ENCODE peak calls at places on chromosomes 6 and 20, in five cellular contexts. C is endothelial cell of umbilical vein, N is A549, Z is HCT116, S is HepG2. R is an unnamed sample.

GRCh38 chr6:127816643-127817042 is 84.2 kb downstream of the THEMIS start:
- DNase-seq in C (no peak), N (no peak), Z (no peak), S (no peak), R (no peak)

GRCh38 chr20:61295249-61295648 is 43.2 kb downstream of the CDH4 start:
- DNase-seq in C (no peak), N (no peak), Z (no peak), S (no peak), R (no peak)

GRCh38 chr6:44508646-44509045 is 121.1 kb downstream of the CDC5L start:
- DNase-seq in C (no peak), N (no peak), Z (no peak), S (no peak), R (no peak)

GRCh38 chr6:103675807-103676406 is 1183.8 kb downstream of the HACE1 start:
- DNase-seq in C (peak), N (no peak), Z (no peak), S (no peak), R (peak)

GRCh38 chr6:28839443-28840120 is 84.2 kb downstream of the TRIM27 start:
- DNase-seq in C (no peak), N (no peak), Z (no peak), S (no peak), R (no peak)

GRCh38 chr20:695165-695866 is 19.7 kb upstream of the SCRT2 start:
- DNase-seq in C (no peak), N (no peak), Z (no peak), S (no peak), R (no peak)

GRCh38 chr20:31617432-31618104 is 12.5 kb downstream of the ID1 start:
- DNase-seq in C (no peak), N (no peak), Z (no peak), S (no peak), R (peak)

GRCh38 chr20:33897313-33897912 is 86.3 kb downstream of the CHMP4B start:
- DNase-seq in C (no peak), N (no peak), Z (peak), S (no peak), R (peak)

GRCh38 chr6:87333591-87334181 is 4.6 kb upstream of the GJB7 start:
- DNase-seq in C (no peak), N (no peak), Z (no peak), S (no peak), R (peak)

GRCh38 chr20:42392417-42392816 is 774.2 kb upstream of the CHD6 start:
- DNase-seq in C (no peak), N (no peak), Z (no peak), S (no peak), R (no peak)

GRCh38 chr6:90375681-90376439 is 79.2 kb upstream of the BACH2 start:
- DNase-seq in C (no peak), N (no peak), Z (no peak), S (no peak), R (no peak)

GRCh38 chr6:84135291-84135690 is 92.2 kb downstream of the CEP162 start:
- DNase-seq in C (no peak), N (no peak), Z (no peak), S (no peak), R (no peak)

GRCh38 chr20:63740501-63741353 is 1.2 kb downstream of the SLC2A4RG start:
- DNase-seq in C (peak), N (peak), Z (peak), S (peak), R (peak)

GRCh38 chr6:5275497-5275896 is 14.2 kb downstream of the FARS2 start:
- DNase-seq in C (no peak), N (no peak), Z (no peak), S (no peak), R (no peak)

GRCh38 chr6:116430860-116431259 is 30.3 kb upstream of the CALHM6 start:
- DNase-seq in C (no peak), N (no peak), Z (no peak), S (no peak), R (no peak)

GRCh38 chr20:15139522-15139921 is 802.1 kb upstream of the FLRT3 start:
- DNase-seq in C (no peak), N (no peak), Z (no peak), S (no peak), R (no peak)

GRCh38 chr6:84330325-84330724 is 102.9 kb upstream of the CEP162 start:
- DNase-seq in C (no peak), N (no peak), Z (no peak), S (no peak), R (no peak)

GRCh38 chr6:145490068-145490467 is 245.3 kb downstream of the EPM2A start:
- DNase-seq in C (no peak), N (no peak), Z (no peak), S (peak), R (no peak)

GRCh38 chr6:113886512-113886911 is 29.4 kb downstream of the MARCKS start:
- DNase-seq in C (no peak), N (no peak), Z (no peak), S (no peak), R (no peak)

GRCh38 chr6:20605581-20605980 is 71.3 kb downstream of the CDKAL1 start:
- DNase-seq in C (no peak), N (no peak), Z (no peak), S (no peak), R (peak)

GRCh38 chr6:142756215-142756630 is 188.8 kb downstream of the HIVEP2 start:
- DNase-seq in C (peak), N (no peak), Z (peak), S (peak), R (peak)

GRCh38 chr20:60697252-60697651 is 554.8 kb upstream of the CDH4 start:
- DNase-seq in C (no peak), N (no peak), Z (no peak), S (no peak), R (no peak)

GRCh38 chr6:112833546-112834215 is 486.6 kb downstream of the RFPL4B start:
- DNase-seq in C (peak), N (no peak), Z (no peak), S (no peak), R (no peak)

GRCh38 chr20:9177278-9177677 is 108.4 kb downstream of the PLCB4 start:
- DNase-seq in C (no peak), N (no peak), Z (no peak), S (no peak), R (no peak)

GRCh38 chr6:148467926-148468325 is 125.3 kb downstream of the SASH1 start:
- DNase-seq in C (no peak), N (no peak), Z (no peak), S (no peak), R (no peak)

GRCh38 chr20:44411020-44411756 is 55.7 kb downstream of the HNF4A start:
- DNase-seq in C (no peak), N (no peak), Z (no peak), S (peak), R (no peak)

GRCh38 chr6:73565767-73566485 is 45.1 kb upstream of the EEF1A1 start:
- DNase-seq in C (no peak), N (no peak), Z (no peak), S (peak), R (no peak)

GRCh38 chr6:36738108-36738507 is 40.5 kb downstream of the RAB44 start:
- DNase-seq in C (no peak), N (no peak), Z (no peak), S (no peak), R (no peak)

GRCh38 chr6:44120692-44121443 is 6.4 kb downstream of the MRPL14 start:
- DNase-seq in C (no peak), N (no peak), Z (no peak), S (no peak), R (no peak)

GRCh38 chr20:542777-543368 is 717 bp downstream of the CSNK2A1 start:
- DNase-seq in C (no peak), N (peak), Z (no peak), S (no peak), R (peak)

GRCh38 chr6:125554456-125554855 is 195.0 kb upstream of the HEY2 start:
- DNase-seq in C (no peak), N (no peak), Z (no peak), S (no peak), R (no peak)

GRCh38 chr20:24648919-24649318 is 179.5 kb downstream of the SYNDIG1 start:
- DNase-seq in C (no peak), N (no peak), Z (no peak), S (no peak), R (no peak)

GRCh38 chr20:29296256-29297230 is 1960.9 kb upstream of the DEFB115 start:
- DNase-seq in C (no peak), N (no peak), Z (no peak), S (no peak), R (no peak)

GRCh38 chr6:36927691-36928546 is 26.6 kb upstream of the PI16 start:
- DNase-seq in C (no peak), N (no peak), Z (no peak), S (no peak), R (no peak)

GRCh38 chr20:47897461-47897860 is 112.2 kb upstream of the SULF2 start:
- DNase-seq in C (no peak), N (no peak), Z (no peak), S (no peak), R (no peak)

GRCh38 chr6:22631101-22631500 is 61.7 kb downstream of the HDGFL1 start:
- DNase-seq in C (no peak), N (no peak), Z (no peak), S (no peak), R (no peak)

GRCh38 chr20:61588356-61589054 is 336.4 kb downstream of the CDH4 start:
- DNase-seq in C (no peak), N (peak), Z (no peak), S (no peak), R (no peak)

GRCh38 chr6:96391776-96392175 is 129.8 kb upstream of the UFL1 start:
- DNase-seq in C (no peak), N (no peak), Z (no peak), S (no peak), R (no peak)

GRCh38 chr6:26554669-26555504 is 16.7 kb downstream of the HMGN4 start:
- DNase-seq in C (peak), N (no peak), Z (no peak), S (peak), R (peak)
- TF ChIP-seq MAX in C (no peak), N (peak), Z (no peak), S (peak), R (peak)

DNA sequence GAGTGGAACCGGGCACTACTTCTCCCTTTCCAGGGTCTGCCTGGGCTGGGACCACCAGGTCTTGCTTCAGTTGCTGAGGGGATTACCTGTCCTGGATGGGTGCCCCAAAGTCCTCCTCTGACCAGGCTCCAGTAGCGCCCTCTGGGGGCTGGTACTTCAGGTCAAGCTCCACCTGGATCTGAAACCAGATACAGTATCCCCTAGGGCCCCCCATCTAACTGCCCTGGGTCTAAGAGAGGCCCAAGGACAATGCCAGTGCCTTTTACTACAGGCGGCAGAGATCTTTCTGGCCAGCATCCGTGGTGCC is 11.2 kb upstream of the SPAG4 start:
- DNase-seq in C (peak), N (no peak), Z (no peak), S (peak), R (peak)
- TF ChIP-seq CTCF in C (peak), N (peak), Z (peak), S (peak), R (peak)

GRCh38 chr6:57316581-57317059 is 810 bp upstream of the PRIM2 start:
- DNase-seq in C (peak), N (peak), Z (peak), S (peak), R (peak)
- TF ChIP-seq POLR2A in C (no peak), N (peak), Z (peak), S (no peak), R (no peak)

GRCh38 chr6:150579611-150580010 is 20.1 kb upstream of the PLEKHG1 start:
- DNase-seq in C (no peak), N (no peak), Z (no peak), S (no peak), R (no peak)
- TF ChIP-seq MAX in C (no peak), N (no peak), Z (no peak), S (no peak), R (no peak)

GRCh38 chr20:2508631-2509467 is at the start of gene ZNF343:
- DNase-seq in C (peak), N (peak), Z (peak), S (peak), R (peak)
- TF ChIP-seq CTCF in C (no peak), N (no peak), Z (no peak), S (peak), R (no peak)